ENCODE peak calls at places on chromosomes 1 and 21, in four cellular contexts. One of them, this sample, is unnamed.

GRCh38 chr1:44338136-44338535 is 16.9 kb downstream of the ERI3 start:
- DNase-seq in K562: no peak
- DNase-seq in endothelial cell of umbilical vein: no peak
- DNase-seq in A549: no peak
- DNase-seq in this sample: no peak

GRCh38 chr1:7481194-7481593 is 289.9 kb upstream of the VAMP3 start:
- DNase-seq in endothelial cell of umbilical vein: no peak
- DNase-seq in K562: no peak
- DNase-seq in A549: no peak
- DNase-seq in this sample: no peak

GRCh38 chr21:15986277-15986676 is 256.5 kb downstream of the USP25 start:
- DNase-seq in A549: no peak
- DNase-seq in endothelial cell of umbilical vein: peak; percentile 98
- DNase-seq in K562: no peak
- DNase-seq in this sample: no peak

GRCh38 chr1:184854456-184855180 is 100.0 kb upstream of the EDEM3 start:
- DNase-seq in K562: no peak
- DNase-seq in A549: no peak
- DNase-seq in endothelial cell of umbilical vein: peak; percentile 70
- DNase-seq in this sample: peak; percentile 77

GRCh38 chr1:33342041-33342723 is 21.3 kb upstream of the A3GALT2 start:
- DNase-seq in endothelial cell of umbilical vein: peak; percentile 97
- DNase-seq in K562: no peak
- DNase-seq in A549: peak; percentile 89
- DNase-seq in this sample: no peak

GRCh38 chr1:152251391-152251790 is 27.4 kb upstream of the HRNR start:
- DNase-seq in K562: no peak
- DNase-seq in endothelial cell of umbilical vein: no peak
- DNase-seq in A549: no peak
- DNase-seq in this sample: no peak

GRCh38 chr1:31421404-31422040 is 8.5 kb downstream of the SERINC2 start:
- DNase-seq in endothelial cell of umbilical vein: no peak
- DNase-seq in A549: peak; percentile 36
- DNase-seq in K562: no peak
- DNase-seq in this sample: peak; percentile 67

GRCh38 chr1:234780531-234781162 is 170.7 kb upstream of the IRF2BP2 start:
- DNase-seq in A549: no peak
- DNase-seq in K562: peak; percentile 40
- DNase-seq in endothelial cell of umbilical vein: peak; percentile 34
- DNase-seq in this sample: peak; percentile 20

GRCh38 chr1:209728466-209728865 is 23.8 kb downstream of the HSD11B1 start:
- DNase-seq in A549: no peak
- DNase-seq in endothelial cell of umbilical vein: no peak
- DNase-seq in K562: no peak
- DNase-seq in this sample: no peak

GRCh38 chr1:52164604-52165003 is 22.7 kb downstream of the ZFYVE9 start:
- DNase-seq in A549: no peak
- DNase-seq in K562: no peak
- DNase-seq in endothelial cell of umbilical vein: peak; percentile 28
- DNase-seq in this sample: no peak

GRCh38 chr1:229296541-229296941 is 25.6 kb downstream of the RAB4A start:
- DNase-seq in K562: no peak
- DNase-seq in endothelial cell of umbilical vein: no peak
- DNase-seq in A549: no peak
- DNase-seq in this sample: no peak

GRCh38 chr1:182410138-182410537 is 9.7 kb upstream of the TEDDM1 start:
- DNase-seq in endothelial cell of umbilical vein: no peak
- DNase-seq in K562: no peak
- DNase-seq in A549: no peak
- DNase-seq in this sample: no peak

GRCh38 chr1:165073402-165074007 is 283.0 kb downstream of the LMX1A start:
- DNase-seq in A549: peak; percentile 59
- DNase-seq in K562: peak; percentile 49
- DNase-seq in endothelial cell of umbilical vein: peak; percentile 57
- DNase-seq in this sample: peak; percentile 55

GRCh38 chr1:34681481-34682451 is 73.1 kb upstream of the GJB5 start:
- DNase-seq in endothelial cell of umbilical vein: peak; percentile 46
- DNase-seq in K562: peak; percentile 68
- DNase-seq in A549: peak; percentile 35
- DNase-seq in this sample: peak; percentile 45

GRCh38 chr1:208628298-208628914 is 384.2 kb upstream of the PLXNA2 start:
- DNase-seq in endothelial cell of umbilical vein: no peak
- DNase-seq in A549: no peak
- DNase-seq in K562: no peak
- DNase-seq in this sample: no peak

GRCh38 chr1:242523968-242524570 is 428 bp downstream of the PLD5 start:
- DNase-seq in endothelial cell of umbilical vein: peak; percentile 3
- DNase-seq in K562: peak; percentile 44
- DNase-seq in A549: peak; percentile 70
- DNase-seq in this sample: no peak

GRCh38 chr1:117284408-117285215 is 73.9 kb upstream of the VTCN1 start:
- DNase-seq in endothelial cell of umbilical vein: peak; percentile 39
- DNase-seq in K562: peak; percentile 61
- DNase-seq in A549: peak; percentile 71
- DNase-seq in this sample: peak; percentile 65

GRCh38 chr1:157520386-157520935 is 31.9 kb downstream of the FCRL5 start:
- DNase-seq in A549: no peak
- DNase-seq in endothelial cell of umbilical vein: no peak
- DNase-seq in K562: no peak
- DNase-seq in this sample: no peak

GRCh38 chr1:61424382-61424781 is 300.6 kb downstream of the TM2D1 start:
- DNase-seq in A549: no peak
- DNase-seq in endothelial cell of umbilical vein: no peak
- DNase-seq in K562: no peak
- DNase-seq in this sample: no peak

GRCh38 chr1:206725053-206725963 is 40.6 kb downstream of the MAPKAPK2 start:
- DNase-seq in A549: peak; percentile 57
- DNase-seq in endothelial cell of umbilical vein: peak; percentile 31
- DNase-seq in K562: peak; percentile 73
- DNase-seq in this sample: peak; percentile 73

GRCh38 chr1:154430903-154431302 is 25.8 kb downstream of the IL6R start:
- DNase-seq in A549: no peak
- DNase-seq in endothelial cell of umbilical vein: no peak
- DNase-seq in K562: peak; percentile 35
- DNase-seq in this sample: no peak

GRCh38 chr1:154429841-154430611 is 24.9 kb downstream of the IL6R start:
- DNase-seq in endothelial cell of umbilical vein: no peak
- DNase-seq in A549: no peak
- DNase-seq in K562: no peak
- DNase-seq in this sample: no peak

GRCh38 chr1:154429118-154429517 is 24.0 kb downstream of the IL6R start:
- DNase-seq in K562: no peak
- DNase-seq in endothelial cell of umbilical vein: no peak
- DNase-seq in A549: no peak
- DNase-seq in this sample: no peak

GRCh38 chr1:154433161-154433681 is 28.1 kb downstream of the IL6R start:
- DNase-seq in A549: no peak
- DNase-seq in endothelial cell of umbilical vein: no peak
- DNase-seq in K562: no peak
- DNase-seq in this sample: no peak

DNA sequence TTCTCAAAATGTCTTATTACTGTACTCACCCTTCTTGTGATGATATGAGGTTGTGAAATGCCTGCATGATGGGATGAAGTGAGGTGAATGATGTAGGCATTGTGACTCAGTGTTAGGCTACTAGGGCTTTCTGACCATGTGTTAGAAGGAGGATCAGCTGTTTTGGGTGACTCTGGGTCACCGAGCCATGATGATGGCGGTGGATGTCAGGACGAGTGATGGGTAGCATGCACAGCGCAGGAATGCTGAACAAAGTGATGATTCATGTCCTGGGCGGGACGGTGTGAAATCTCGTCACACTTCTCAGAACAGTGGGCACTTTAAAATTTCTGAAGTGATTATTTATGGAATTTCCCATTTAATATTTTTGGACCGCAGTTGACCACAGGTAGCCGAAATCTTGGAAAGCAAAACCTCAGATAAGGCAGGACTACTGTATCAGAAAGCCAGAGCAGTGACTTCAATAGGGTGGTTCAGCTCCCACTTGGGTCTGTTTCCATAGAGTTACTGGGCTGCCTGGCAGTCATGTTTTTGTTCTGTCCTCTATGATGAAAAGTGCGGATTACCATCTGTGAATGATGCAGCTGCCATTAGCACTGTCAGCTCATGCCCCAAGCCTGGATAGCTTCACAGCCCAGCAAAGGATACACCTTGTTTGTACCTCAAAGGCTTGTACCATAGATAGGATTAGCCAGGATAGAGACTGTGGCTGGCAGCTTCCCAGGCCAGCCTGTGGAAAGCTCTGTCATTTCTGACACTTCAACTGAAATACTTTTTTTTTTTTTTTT is 26.6 kb downstream of the IL6R start:
- DNase-seq in K562: no peak
- DNase-seq in A549: peak; percentile 42
- DNase-seq in endothelial cell of umbilical vein: peak; percentile 35
- DNase-seq in this sample: peak; percentile 52
- TF ChIP-seq MYC in K562: no peak
- TF ChIP-seq MYC in A549: no peak
- TF ChIP-seq MYC in endothelial cell of umbilical vein: no peak
- TF ChIP-seq MYC in this sample: no peak

DNA sequence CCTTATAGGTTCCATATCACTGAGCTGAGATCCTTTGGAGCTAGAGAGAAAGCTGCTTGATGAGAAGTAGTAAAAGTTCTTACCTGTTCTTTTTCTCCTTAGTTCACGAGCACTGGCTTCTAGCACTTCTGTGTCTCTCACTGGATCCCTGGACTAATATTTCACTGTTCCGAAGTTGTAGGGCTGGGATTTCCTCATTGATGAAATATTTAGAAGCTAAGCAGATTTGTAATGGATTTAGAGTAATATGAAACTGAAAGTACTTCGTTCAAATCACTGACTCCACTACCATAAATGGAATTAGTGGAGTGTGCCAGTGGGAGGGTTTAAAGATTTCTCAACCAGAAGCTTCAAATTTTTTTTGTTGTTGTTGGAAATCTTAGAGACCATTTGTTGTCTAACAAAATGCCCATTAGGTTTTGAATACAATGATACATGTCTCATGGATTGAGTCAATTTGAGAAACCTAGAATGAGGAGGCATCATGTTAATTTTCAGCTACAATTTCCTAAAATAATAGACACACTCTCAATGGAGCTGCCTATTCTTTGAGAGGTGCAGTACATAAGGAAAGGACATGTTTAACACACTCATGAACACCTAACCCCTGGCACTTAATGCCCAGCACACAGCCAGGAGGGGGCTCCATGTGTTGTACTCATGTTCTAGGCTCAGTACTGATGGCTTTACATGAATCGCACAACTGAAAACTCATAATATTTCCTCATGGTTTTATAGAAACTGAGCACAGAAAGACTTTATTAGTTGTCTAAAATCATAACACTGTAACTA is at the start of gene GBP1:
- DNase-seq in endothelial cell of umbilical vein: peak; percentile 84
- DNase-seq in K562: no peak
- DNase-seq in A549: no peak
- DNase-seq in this sample: no peak
- H3K4me3 ChIP-seq in endothelial cell of umbilical vein: peak within 1 kb of the TSS; percentile 39
- H3K4me3 ChIP-seq in K562: no peak within 1 kb of the TSS
- H3K4me3 ChIP-seq in A549: peak within 1 kb of the TSS; percentile 25
- H3K4me3 ChIP-seq in this sample: no peak within 1 kb of the TSS

DNA sequence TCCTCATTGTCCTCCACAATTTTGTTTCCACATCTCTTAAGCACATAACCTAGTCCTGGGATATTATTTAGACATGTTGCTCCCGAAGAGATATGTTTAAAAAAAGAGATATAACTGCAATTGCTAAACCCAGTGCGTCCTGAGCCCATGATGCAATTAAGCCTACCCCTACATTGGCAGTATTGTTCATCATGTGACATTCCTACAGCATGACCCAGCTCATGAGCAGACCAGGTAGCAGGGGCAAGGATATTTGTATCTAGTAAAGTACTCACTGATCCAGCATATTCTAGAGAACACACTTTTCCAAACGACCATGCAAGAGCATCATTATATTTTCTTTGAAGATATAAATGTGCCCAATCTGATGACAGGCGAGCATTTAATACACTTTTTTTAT is 1.2 kb downstream of the ADAM30 start:
- DNase-seq in K562: no peak
- DNase-seq in A549: no peak
- DNase-seq in endothelial cell of umbilical vein: no peak
- DNase-seq in this sample: no peak
- TF ChIP-seq MYC in K562: no peak
- TF ChIP-seq MYC in A549: no peak
- TF ChIP-seq MYC in endothelial cell of umbilical vein: no peak
- TF ChIP-seq MYC in this sample: no peak

GRCh38 chr1:36531833-36532232 is 49.1 kb upstream of the CSF3R start:
- DNase-seq in A549: no peak
- DNase-seq in K562: no peak
- DNase-seq in endothelial cell of umbilical vein: no peak
- DNase-seq in this sample: no peak
- H3K4me3 ChIP-seq in A549: no peak overlapping the region
- H3K4me3 ChIP-seq in K562: no peak overlapping the region
- H3K4me3 ChIP-seq in endothelial cell of umbilical vein: no peak overlapping the region
- H3K4me3 ChIP-seq in this sample: no peak overlapping the region

GRCh38 chr1:200520740-200521139 is 99.8 kb downstream of the KIF14 start:
- DNase-seq in K562: no peak
- DNase-seq in endothelial cell of umbilical vein: no peak
- DNase-seq in A549: no peak
- DNase-seq in this sample: peak; percentile 36

GRCh38 chr1:200524092-200524491 is 96.5 kb downstream of the KIF14 start:
- DNase-seq in endothelial cell of umbilical vein: no peak
- DNase-seq in K562: no peak
- DNase-seq in A549: no peak
- DNase-seq in this sample: no peak

DNA sequence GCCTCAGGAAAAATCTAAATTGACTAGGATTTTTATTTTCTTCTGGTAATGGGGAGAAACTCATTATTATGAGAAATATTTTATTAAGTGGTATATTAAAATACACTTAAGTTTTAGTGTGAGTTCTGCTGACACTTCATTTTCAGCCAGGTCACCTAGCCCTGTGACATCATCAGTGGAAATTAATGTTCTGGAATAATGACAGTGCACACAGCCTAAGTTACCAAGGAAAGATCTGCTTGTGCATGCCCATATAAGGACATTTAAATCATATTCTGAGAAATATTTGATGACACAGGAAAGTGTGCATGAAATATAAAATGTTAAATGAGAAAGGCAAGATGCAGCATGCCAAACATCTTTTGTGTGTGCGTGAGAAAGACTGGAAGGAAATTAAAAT is 102.0 kb downstream of the KIF14 start:
- DNase-seq in A549: peak; percentile 32
- DNase-seq in endothelial cell of umbilical vein: no peak
- DNase-seq in K562: no peak
- DNase-seq in this sample: no peak
- TF ChIP-seq MYC in A549: no peak
- TF ChIP-seq MYC in endothelial cell of umbilical vein: no peak
- TF ChIP-seq MYC in K562: no peak
- TF ChIP-seq MYC in this sample: no peak

GRCh38 chr1:245181123-245181522 is 26.3 kb downstream of the KIF26B start:
- DNase-seq in A549: no peak
- DNase-seq in endothelial cell of umbilical vein: no peak
- DNase-seq in K562: no peak
- DNase-seq in this sample: no peak
- H3K4me3 ChIP-seq in A549: no peak overlapping the region
- H3K4me3 ChIP-seq in endothelial cell of umbilical vein: no peak overlapping the region
- H3K4me3 ChIP-seq in K562: no peak overlapping the region
- H3K4me3 ChIP-seq in this sample: no peak overlapping the region